ENCODE peak calls at places on chromosomes 6 and 20, in seven cellular contexts. U, H, T, A, L, I and M are unnamed samples. For H3K27me3, the result is how much of the 10 kb centered on the place peaks cover.

GRCh38 chr20:3551681-3552434 is 81.0 kb downstream of the ATRN start:
- DNase-seq in U (no peak), H (no peak), T (no peak), A (no peak), L (no peak), I (no peak), M (no peak)

GRCh38 chr6:52307900-52308372 is 23.4 kb upstream of the MCM3 start:
- DNase-seq in U (no peak), H (no peak), T (no peak), A (no peak), L (no peak), I (no peak), M (no peak)

GRCh38 chr6:150006961-150007464 is 18.3 kb downstream of the RAET1L start:
- DNase-seq in U (peak), H (no peak), T (no peak), A (no peak), L (peak), I (no peak), M (no peak)

GRCh38 chr6:31304683-31305082 is 32.8 kb upstream of the HLA-C start:
- DNase-seq in U (no peak), H (no peak), T (no peak), A (no peak), L (no peak), I (no peak), M (no peak)

GRCh38 chr6:849075-849506 is 156.2 kb upstream of the EXOC2 start:
- DNase-seq in U (no peak), H (no peak), T (no peak), A (no peak), L (no peak), I (no peak), M (no peak)

GRCh38 chr6:25359191-25359861 is 80.2 kb downstream of the CARMIL1 start:
- DNase-seq in U (no peak), H (peak), T (no peak), A (peak), L (peak), I (peak), M (no peak)

GRCh38 chr6:118843685-118844390 is 50.1 kb upstream of the ASF1A start:
- DNase-seq in U (no peak), H (no peak), T (no peak), A (no peak), L (no peak), I (no peak), M (no peak)

GRCh38 chr20:1868856-1869255 is 26.4 kb upstream of the SIRPA start:
- DNase-seq in U (no peak), H (no peak), T (no peak), A (no peak), L (no peak), I (no peak), M (no peak)

GRCh38 chr6:90088009-90088408 is 193.7 kb downstream of the GJA10 start:
- DNase-seq in U (peak), H (no peak), T (no peak), A (no peak), L (no peak), I (no peak), M (no peak)

GRCh38 chr20:38198238-38198861 is 33.3 kb upstream of the TGM2 start:
- DNase-seq in U (no peak), H (no peak), T (no peak), A (no peak), L (no peak), I (no peak), M (no peak)

GRCh38 chr6:110874880-110875547 is 429 bp downstream of the AMD1 start:
- DNase-seq in U (no peak), H (peak), T (peak), A (no peak), L (no peak), I (no peak), M (peak)

GRCh38 chr6:2582268-2582667 is 168.5 kb downstream of the MYLK4 start:
- DNase-seq in U (no peak), H (no peak), T (no peak), A (no peak), L (no peak), I (no peak), M (no peak)

GRCh38 chr20:37954626-37955025 is 51.7 kb downstream of the VSTM2L start:
- DNase-seq in U (no peak), H (no peak), T (no peak), A (no peak), L (no peak), I (no peak), M (peak)

GRCh38 chr20:48398506-48399449 is 429.0 kb downstream of the PREX1 start:
- DNase-seq in U (peak), H (no peak), T (no peak), A (no peak), L (no peak), I (no peak), M (no peak)

GRCh38 chr20:32443386-32443974 is 85.3 kb downstream of the ASXL1 start:
- DNase-seq in U (peak), H (no peak), T (no peak), A (no peak), L (no peak), I (no peak), M (no peak)

GRCh38 chr20:56949318-56949717 is 317.1 kb downstream of the BMP7 start:
- DNase-seq in U (no peak), H (no peak), T (no peak), A (no peak), L (peak), I (no peak), M (no peak)

GRCh38 chr6:140437619-140438345 is 1063.3 kb upstream of the CITED2 start:
- DNase-seq in U (no peak), H (no peak), T (no peak), A (no peak), L (no peak), I (no peak), M (no peak)

GRCh38 chr6:152637422-152638047 is 373 bp upstream of the SYNE1 start:
- DNase-seq in U (no peak), H (no peak), T (no peak), A (no peak), L (no peak), I (no peak), M (no peak)

GRCh38 chr6:20868397-20869185 is 334.3 kb downstream of the CDKAL1 start:
- DNase-seq in U (no peak), H (no peak), T (peak), A (no peak), L (peak), I (no peak), M (no peak)

GRCh38 chr6:74715362-74716068 is 490.3 kb downstream of the COL12A1 start:
- DNase-seq in U (no peak), H (no peak), T (no peak), A (no peak), L (no peak), I (no peak), M (no peak)

GRCh38 chr6:116515141-116515540 is 3.7 kb downstream of the CALHM5 start:
- DNase-seq in U (no peak), H (no peak), T (no peak), A (no peak), L (no peak), I (no peak), M (no peak)

GRCh38 chr6:34147906-34148701 is 2.2 kb upstream of the GRM4 start:
- DNase-seq in U (no peak), H (no peak), T (no peak), A (no peak), L (no peak), I (no peak), M (no peak)

GRCh38 chr20:46946796-46947195 is 52.2 kb downstream of the EYA2 start:
- DNase-seq in U (no peak), H (no peak), T (no peak), A (no peak), L (no peak), I (no peak), M (peak)

GRCh38 chr6:117976030-117976651 is 69.1 kb downstream of the SLC35F1 start:
- DNase-seq in U (peak), H (no peak), T (peak), A (no peak), L (peak), I (peak), M (peak)

GRCh38 chr20:23340524-23340923 is 10.1 kb upstream of the NXT1 start:
- DNase-seq in U (peak), H (peak), T (peak), A (peak), L (peak), I (peak), M (no peak)

GRCh38 chr6:101393291-101394251 is at the start of gene GRIK2:
- DNase-seq in U (peak), H (no peak), T (peak), A (no peak), L (peak), I (no peak), M (no peak)

GRCh38 chr6:101397199-101397598 is 3.7 kb downstream of the GRIK2 start:
- DNase-seq in U (no peak), H (no peak), T (no peak), A (no peak), L (peak), I (no peak), M (no peak)

GRCh38 chr6:101392561-101393230 is 812 bp upstream of the GRIK2 start:
- DNase-seq in U (no peak), H (no peak), T (no peak), A (no peak), L (peak), I (no peak), M (no peak)

GRCh38 chr6:101396552-101397173 is 3.2 kb downstream of the GRIK2 start:
- DNase-seq in U (peak), H (peak), T (no peak), A (no peak), L (peak), I (peak), M (peak)

DNA sequence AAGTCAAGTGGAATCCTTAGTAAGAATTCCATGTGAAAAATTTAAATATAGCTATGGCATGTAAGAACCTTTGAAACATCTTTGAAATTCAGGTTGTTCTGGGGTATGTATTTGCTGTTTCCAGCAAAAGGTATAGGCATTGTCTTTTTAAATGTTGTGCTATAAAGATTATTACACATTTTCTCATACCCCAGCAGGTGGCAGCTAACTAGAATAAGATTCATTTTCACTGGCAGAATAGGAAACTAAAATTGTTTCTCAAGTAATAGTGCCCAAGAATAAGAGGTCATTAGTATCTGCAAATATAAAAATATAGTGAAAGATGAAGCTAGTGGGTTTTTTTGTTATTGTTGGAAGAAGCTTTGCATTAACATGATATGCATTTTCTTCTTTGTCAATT is 1.8 kb downstream of the GRIK2 start:
- DNase-seq in U (no peak), H (no peak), T (no peak), A (no peak), L (no peak), I (no peak), M (no peak)
- TF ChIP-seq CTCF in U (peak), H (no peak), T (peak), A (no peak), L (peak), I (no peak), M (no peak)

GRCh38 chr6:86888311-86888710 is 49.0 kb upstream of the HTR1E start:
- DNase-seq in U (no peak), H (no peak), T (no peak), A (no peak), L (peak), I (no peak), M (no peak)
- H3K27me3 ChIP-seq in U (under half), H (under half), T (under half), A (under half), L (under half), I (under half), M (under half)

DNA sequence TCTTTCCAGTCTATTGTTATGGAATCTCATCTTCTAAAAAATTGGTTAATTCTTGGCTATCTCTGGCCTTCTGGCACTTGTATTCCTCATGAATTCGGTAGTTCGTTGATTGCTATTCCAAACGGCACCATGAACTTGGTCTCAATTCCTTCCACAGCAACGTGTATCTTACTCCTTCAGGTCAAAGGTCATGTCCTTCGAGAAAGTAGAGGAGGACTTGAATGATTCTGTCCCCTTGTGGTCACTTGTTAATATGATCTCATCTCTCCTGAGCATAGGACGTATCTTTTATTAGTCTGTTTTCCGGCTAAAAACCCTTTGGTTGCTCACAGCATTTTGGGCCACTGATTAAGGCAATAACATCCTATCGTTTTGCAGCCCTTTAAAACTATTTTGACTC is 9.4 kb downstream of the TLDC2 start:
- DNase-seq in U (no peak), H (no peak), T (no peak), A (no peak), L (peak), I (no peak), M (no peak)
- TF ChIP-seq CTCF in U (no peak), H (no peak), T (peak), A (no peak), L (peak), I (peak), M (no peak)

DNA sequence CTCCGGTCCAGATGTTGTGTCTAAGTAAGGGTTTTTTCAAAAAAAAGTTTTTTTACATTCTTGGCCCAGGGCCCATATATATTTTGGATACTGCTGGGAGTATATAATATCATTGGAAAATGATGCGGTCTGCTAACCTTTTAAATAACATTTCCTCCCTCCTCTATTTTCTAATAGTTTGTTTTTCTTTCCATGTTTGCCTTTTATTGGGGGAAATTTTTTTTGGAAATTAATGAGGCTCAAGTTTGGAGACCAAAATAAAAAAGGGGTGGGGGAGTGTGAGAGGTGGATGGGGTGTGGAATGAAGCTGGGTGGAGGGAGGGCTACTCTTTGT is 42.8 kb upstream of the FOXP4 start:
- DNase-seq in U (no peak), H (no peak), T (no peak), A (no peak), L (no peak), I (no peak), M (no peak)
- H3K27me3 ChIP-seq in U (under half), H (under half), T (under half), A (under half), L (half or more), I (under half), M (under half)

GRCh38 chr20:10360878-10361277 is 73.1 kb downstream of the MKKS start:
- DNase-seq in U (no peak), H (no peak), T (no peak), A (no peak), L (no peak), I (no peak), M (no peak)

GRCh38 chr20:10356628-10357027 is 77.4 kb downstream of the MKKS start:
- DNase-seq in U (no peak), H (no peak), T (no peak), A (no peak), L (no peak), I (no peak), M (no peak)

GRCh38 chr20:10359621-10360040 is 74.4 kb downstream of the MKKS start:
- DNase-seq in U (no peak), H (no peak), T (no peak), A (no peak), L (no peak), I (no peak), M (no peak)

GRCh38 chr20:10357061-10357708 is 76.8 kb downstream of the MKKS start:
- DNase-seq in U (no peak), H (no peak), T (no peak), A (no peak), L (no peak), I (no peak), M (no peak)

DNA sequence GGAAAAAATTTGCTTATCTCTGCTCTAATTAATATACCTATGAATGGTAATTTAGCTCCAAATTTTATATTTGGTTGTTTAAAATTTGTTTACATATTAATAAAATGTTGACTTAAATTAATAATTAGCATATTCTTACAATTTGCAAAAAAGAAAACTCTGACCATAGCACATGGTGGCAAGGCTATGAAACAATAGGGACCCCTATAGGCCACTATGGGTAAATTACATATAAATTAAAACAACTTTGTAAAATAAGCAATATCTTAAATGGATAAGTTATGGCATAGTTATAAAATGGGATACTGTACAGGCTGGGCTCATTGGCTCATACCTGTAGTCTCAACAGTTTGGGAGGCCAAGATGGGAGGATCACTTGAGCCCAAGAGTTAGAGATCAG is 76.0 kb downstream of the MKKS start:
- DNase-seq in U (no peak), H (no peak), T (no peak), A (no peak), L (no peak), I (no peak), M (no peak)
- TF ChIP-seq CTCF in U (no peak), H (no peak), T (peak), A (peak), L (peak), I (no peak), M (no peak)

DNA sequence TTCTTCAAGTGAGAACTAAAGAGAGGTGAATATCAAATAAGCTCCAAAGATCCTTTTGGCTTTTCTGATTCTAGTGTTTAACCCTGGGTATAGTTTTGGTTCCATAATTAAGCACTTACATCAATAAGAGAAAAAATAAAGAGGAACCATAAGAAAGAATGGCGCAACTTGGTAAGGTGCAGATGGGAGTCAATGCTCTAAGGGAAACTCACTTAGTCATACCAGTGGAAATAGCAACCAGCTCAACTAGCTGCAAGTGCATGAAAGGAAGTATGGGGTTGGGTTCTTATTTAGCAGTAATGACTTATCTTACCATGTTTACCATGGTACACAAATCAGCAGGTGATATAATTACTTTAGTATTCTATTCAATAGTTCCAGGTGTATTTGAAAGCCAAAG is 296.5 kb upstream of the RUNX2 start:
- DNase-seq in U (no peak), H (no peak), T (no peak), A (no peak), L (no peak), I (no peak), M (no peak)
- H3K27me3 ChIP-seq in U (under half), H (under half), T (under half), A (under half), L (under half), I (under half), M (under half)

GRCh38 chr20:43393072-43393471 is 64.6 kb upstream of the SRSF6 start:
- DNase-seq in U (no peak), H (no peak), T (no peak), A (no peak), L (no peak), I (no peak), M (no peak)

GRCh38 chr20:43397147-43397546 is 60.5 kb upstream of the SRSF6 start:
- DNase-seq in U (no peak), H (no peak), T (no peak), A (no peak), L (no peak), I (no peak), M (no peak)

GRCh38 chr20:43398676-43399324 is 58.9 kb upstream of the SRSF6 start:
- DNase-seq in U (no peak), H (no peak), T (no peak), A (no peak), L (no peak), I (no peak), M (no peak)
- TF ChIP-seq CTCF in U (no peak), H (no peak), T (no peak), A (no peak), L (no peak), I (no peak), M (no peak)